ENCODE peak calls at places on chromosomes 6 and 20, in nine cellular contexts. J is pancreas, Y is left ventricle myocardium inferior, V is ovary, Z is tibial artery, Q is endodermal cell, M is kidney, I is psoas muscle, S is left lung. A is an unnamed sample.

GRCh38 chr6:147941143-147941542 is 401.5 kb upstream of the SASH1 start:
- DNase-seq in I (no peak), S (no peak), J (no peak), Y (no peak), V (no peak), Z (no peak), Q (no peak), M (no peak), A (no peak)

GRCh38 chr6:135870722-135871121 is 19.2 kb downstream of the PDE7B start:
- DNase-seq in M (no peak), J (no peak), Q (no peak), Z (no peak), S (no peak), Y (no peak), V (no peak), I (no peak), A (no peak)

GRCh38 chr6:168196385-168196860 is 117.4 kb upstream of the FRMD1 start:
- DNase-seq in J (peak; percentile 56), Y (no peak), M (peak; percentile 86), V (no peak), S (peak; percentile 62), Z (peak; percentile 23), Q (peak; percentile 37), I (no peak), A (no peak)

GRCh38 chr6:15996030-15996429 is 132.9 kb upstream of the MYLIP start:
- DNase-seq in Z (no peak), Y (no peak), S (no peak), Q (no peak), V (no peak), I (no peak), M (no peak), J (no peak), A (no peak)

GRCh38 chr6:169795196-169795595 is 43.8 kb downstream of the ERMARD start:
- DNase-seq in Q (peak; percentile 41), J (no peak), S (no peak), V (no peak), Z (no peak), M (no peak), I (no peak), Y (no peak), A (no peak)

GRCh38 chr6:23081701-23082100 is 512.3 kb downstream of the HDGFL1 start:
- DNase-seq in Y (no peak), I (no peak), Z (no peak), S (no peak), M (no peak), J (no peak), V (no peak), Q (peak; percentile 45), A (no peak)

GRCh38 chr6:76984572-76984971 is 478.7 kb downstream of the HTR1B start:
- DNase-seq in S (no peak), Y (no peak), I (no peak), J (no peak), V (no peak), M (no peak), Q (no peak), Z (no peak), A (no peak)

GRCh38 chr6:45540375-45540920 is 162.7 kb upstream of the SUPT3H start:
- DNase-seq in Z (no peak), V (no peak), Q (no peak), J (no peak), S (no peak), I (no peak), Y (no peak), M (no peak), A (no peak)

GRCh38 chr6:6712258-6712978 is 123.9 kb downstream of the LY86 start:
- DNase-seq in V (no peak), S (peak; percentile 72), Z (no peak), J (peak; percentile 43), Y (no peak), Q (no peak), I (peak; percentile 36), M (no peak), A (no peak)

GRCh38 chr6:44247338-44248302 is 719 bp downstream of the HSP90AB1 start:
- DNase-seq in Y (peak; percentile 66), J (peak; percentile 86), M (peak; percentile 93), Z (peak; percentile 90), Q (peak; percentile 70), V (peak; percentile 79), I (peak; percentile 81), S (peak; percentile 82), A (peak; percentile 88)

GRCh38 chr6:113318553-113318952 is 538.6 kb upstream of the MARCKS start:
- DNase-seq in V (no peak), J (no peak), S (no peak), I (no peak), Z (no peak), Q (no peak), Y (no peak), M (no peak), A (no peak)

GRCh38 chr6:33543116-33543515 is 37.0 kb downstream of the BAK1 start:
- DNase-seq in M (no peak), S (no peak), I (no peak), J (no peak), Y (no peak), V (no peak), Q (no peak), Z (no peak), A (no peak)

GRCh38 chr6:14000901-14001300 is 76.1 kb downstream of the RNF182 start:
- DNase-seq in S (no peak), Z (no peak), V (no peak), Q (no peak), Y (no peak), M (no peak), I (no peak), J (no peak), A (no peak)

GRCh38 chr6:56677559-56677958 is 34.9 kb upstream of the DST start:
- DNase-seq in Z (no peak), Q (no peak), S (no peak), J (no peak), M (no peak), Y (no peak), I (no peak), V (no peak), A (no peak)

GRCh38 chr6:43368517-43369160 is 808 bp downstream of the ZNF318 start:
- DNase-seq in J (peak; percentile 52), V (peak; percentile 67), M (peak; percentile 86), Y (peak; percentile 46), Z (peak; percentile 74), I (peak; percentile 56), Q (peak; percentile 78), S (peak; percentile 50), A (no peak)

GRCh38 chr6:52087498-52087999 is at the start of gene PKHD1:
- DNase-seq in Q (peak; percentile 52), M (no peak), Y (no peak), J (no peak), Z (no peak), S (no peak), I (no peak), V (no peak), A (no peak)

GRCh38 chr6:166678426-166678825 is 51.4 kb upstream of the RPS6KA2 start:
- DNase-seq in S (no peak), Y (no peak), V (no peak), I (no peak), Z (no peak), J (peak; percentile 74), Q (no peak), M (no peak), A (no peak)

GRCh38 chr6:89675949-89676753 is 37.6 kb upstream of the LYRM2 start:
- DNase-seq in S (no peak), Y (no peak), V (no peak), Z (no peak), I (no peak), Q (no peak), M (no peak), J (no peak), A (no peak)

GRCh38 chr20:13142143-13142542 is 78.9 kb upstream of the ISM1 start:
- DNase-seq in V (no peak), M (no peak), J (no peak), S (no peak), Z (no peak), Q (no peak), I (no peak), Y (no peak), A (no peak)

GRCh38 chr20:34127787-34128186 is 15.7 kb upstream of the EIF2S2 start:
- DNase-seq in M (no peak), Q (no peak), J (no peak), I (no peak), Z (no peak), V (no peak), S (no peak), Y (no peak), A (no peak)

GRCh38 chr20:34123309-34123708 is 11.3 kb upstream of the EIF2S2 start:
- DNase-seq in V (no peak), S (no peak), Z (no peak), J (no peak), Q (no peak), I (no peak), Y (no peak), M (no peak), A (no peak)

GRCh38 chr20:34120213-34120612 is 8.2 kb upstream of the EIF2S2 start:
- DNase-seq in I (no peak), M (no peak), Q (no peak), S (no peak), J (no peak), Z (no peak), Y (no peak), V (no peak), A (no peak)

GRCh38 chr20:34124469-34125249 is 12.6 kb upstream of the EIF2S2 start:
- DNase-seq in S (no peak), Q (no peak), V (no peak), I (no peak), Y (no peak), M (no peak), J (no peak), Z (no peak), A (no peak)

GRCh38 chr20:34122274-34122980 is 10.4 kb upstream of the EIF2S2 start:
- DNase-seq in M (no peak), S (no peak), J (no peak), Z (no peak), Q (no peak), V (no peak), I (no peak), Y (no peak), A (no peak)
- H3K4me1 ChIP-seq in M (no peaks in the 10 kb centered on the region), S (no peaks in the 10 kb centered on the region), J (no peaks in the 10 kb centered on the region), Z (no peaks in the 10 kb centered on the region), Q (peaks cover 3% of the 10 kb centered on the region), V (no peaks in the 10 kb centered on the region), I (no peaks in the 10 kb centered on the region), Y (no peaks in the 10 kb centered on the region), A (no peaks in the 10 kb centered on the region)

GRCh38 chr20:44069203-44069931 is 117.6 kb downstream of the JPH2 start:
- DNase-seq in J (no peak), M (peak; percentile 48), Q (peak; percentile 26), S (no peak), Z (peak; percentile 28), Y (no peak), I (no peak), V (peak; percentile 25), A (no peak)
- H3K4me3 ChIP-seq in J (no peak overlapping the region), M (no peak overlapping the region), Q (no peak overlapping the region), S (peak overlapping the region; percentile 13), Z (no peak overlapping the region), Y (no peak overlapping the region), I (no peak overlapping the region), V (no peak overlapping the region), A (no peak overlapping the region)

GRCh38 chr20:32163951-32164350 is 43.6 kb downstream of the PLAGL2 start:
- DNase-seq in Z (peak; percentile 19), Y (no peak), Q (no peak), S (no peak), J (no peak), I (no peak), V (no peak), M (no peak), A (no peak)
- TF ChIP-seq CTCF in Z (no peak), Y (no peak), Q (no peak), S (no peak), J (no peak), I (no peak), V (no peak), M (no peak), A (no peak)

GRCh38 chr6:125868252-125868651 is 77.5 kb downstream of the NCOA7 start:
- DNase-seq in Q (no peak), Z (no peak), V (no peak), S (no peak), Y (no peak), M (no peak), J (no peak), I (no peak), A (no peak)
- H3K4me1 ChIP-seq in Q (no peaks in the 10 kb centered on the region), Z (peaks cover 10% of the 10 kb centered on the region), V (no peaks in the 10 kb centered on the region), S (peaks cover 3% of the 10 kb centered on the region), Y (peaks cover 30% of the 10 kb centered on the region), M (no peaks in the 10 kb centered on the region), J (peaks cover 11% of the 10 kb centered on the region), I (no peaks in the 10 kb centered on the region), A (no peaks in the 10 kb centered on the region)